ENCODE peak calls at places on chromosomes 6 and 20, in six cellular contexts. Q is H1, D is endothelial cell of umbilical vein, R is HL-60, Z is GM23338, C is spleen. J is an unnamed sample.

GRCh38 chr6:107866606-107867301 is 42.6 kb upstream of the SCML4 start:
- DNase-seq in Q (no peak), D (peak), R (peak), Z (peak), C (no peak), J (no peak)

GRCh38 chr20:11267131-11267761 is 593.4 kb upstream of the JAG1 start:
- DNase-seq in Q (peak), D (peak), R (no peak), Z (peak), C (no peak), J (peak)

GRCh38 chr6:125453516-125453915 is 151.7 kb upstream of the HDDC2 start:
- DNase-seq in Q (no peak), D (no peak), R (no peak), Z (peak), C (no peak), J (no peak)

GRCh38 chr20:2224246-2224645 is 71.6 kb upstream of the TGM3 start:
- DNase-seq in Q (no peak), D (no peak), R (no peak), Z (no peak), C (no peak), J (no peak)

GRCh38 chr6:44188819-44189218 is 27.9 kb upstream of the MYMX start:
- DNase-seq in Q (no peak), D (no peak), R (no peak), Z (no peak), C (no peak), J (no peak)

GRCh38 chr6:22940571-22941290 is 371.4 kb downstream of the HDGFL1 start:
- DNase-seq in Q (no peak), D (no peak), R (no peak), Z (no peak), C (no peak), J (no peak)

GRCh38 chr20:1281279-1282057 is 15.4 kb downstream of the SNPH start:
- DNase-seq in Q (no peak), D (no peak), R (no peak), Z (no peak), C (no peak), J (no peak)

GRCh38 chr6:106560966-106561740 is 68.1 kb downstream of the RTN4IP1 start:
- DNase-seq in Q (no peak), D (no peak), R (no peak), Z (no peak), C (no peak), J (no peak)

GRCh38 chr6:41072836-41073202 is at the start of gene NFYA:
- DNase-seq in Q (no peak), D (peak), R (no peak), Z (peak), C (no peak), J (peak)
- TF ChIP-seq POLR2AphosphoS5 in Q (no peak), D (no peak), R (no peak), Z (peak), C (peak), J (no peak)

DNA sequence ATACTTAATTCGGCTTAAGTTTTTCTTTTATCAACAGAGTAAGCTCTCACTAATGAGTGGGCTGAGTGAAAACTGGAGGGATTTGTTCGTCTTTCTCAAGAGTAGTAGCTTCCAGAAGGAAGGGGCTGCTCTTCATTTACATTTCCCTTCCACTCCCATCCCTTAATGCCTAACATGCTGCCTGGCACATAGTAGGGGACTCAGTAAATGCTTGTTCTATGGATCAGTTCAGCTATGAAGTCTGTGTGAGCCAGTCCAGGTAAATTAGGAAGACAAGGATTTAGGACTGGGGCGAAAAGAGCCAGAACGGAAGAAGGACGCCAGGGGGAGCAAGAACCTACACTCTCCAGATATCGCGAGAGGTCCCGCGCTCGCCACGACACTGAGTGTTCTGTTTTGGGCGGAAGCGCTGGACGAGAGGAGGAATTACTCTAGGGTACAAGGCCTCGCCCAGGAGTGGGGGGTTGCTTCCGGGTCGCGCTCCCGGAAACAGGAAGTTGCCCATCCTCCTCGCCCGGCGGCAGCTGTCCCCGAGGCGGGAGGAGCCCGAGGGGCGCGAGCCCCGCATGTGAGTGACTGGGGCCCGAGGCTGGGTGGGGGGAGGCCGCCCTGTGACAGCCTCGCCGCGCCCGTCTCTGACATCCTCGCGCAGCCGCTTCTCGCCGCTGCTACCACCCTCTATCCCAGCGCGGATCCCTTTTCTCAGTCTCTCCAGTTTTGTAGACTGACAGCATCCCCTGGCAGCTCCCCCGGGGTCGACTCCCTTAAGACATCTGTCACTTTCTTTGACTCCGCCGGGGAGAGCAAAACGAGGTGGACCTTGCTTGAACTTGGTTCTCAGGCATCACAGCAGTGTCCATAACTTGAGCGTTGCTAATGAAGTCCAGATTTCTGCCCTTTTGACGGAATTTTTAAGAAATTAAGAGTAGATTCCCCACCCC is at the start of gene C6orf89:
- DNase-seq in Q (peak), D (peak), R (peak), Z (peak), C (peak), J (peak)
- TF ChIP-seq POLR2AphosphoS5 in Q (no peak), D (peak), R (peak), Z (peak), C (peak), J (peak)

GRCh38 chr20:58969439-58969838 is 11.6 kb upstream of the NELFCD start:
- DNase-seq in Q (no peak), D (no peak), R (no peak), Z (no peak), C (no peak), J (no peak)
- TF ChIP-seq POLR2AphosphoS5 in Q (no peak), D (no peak), R (no peak), Z (no peak), C (no peak), J (no peak)

GRCh38 chr20:61753987-61754956 is 311.4 kb downstream of the TAF4 start:
- DNase-seq in Q (no peak), D (no peak), R (no peak), Z (no peak), C (peak), J (no peak)
- TF ChIP-seq POLR2AphosphoS5 in Q (no peak), D (no peak), R (no peak), Z (no peak), C (no peak), J (no peak)

GRCh38 chr6:49966823-49967222 is 2.6 kb downstream of the DEFB113 start:
- DNase-seq in Q (no peak), D (no peak), R (no peak), Z (no peak), C (no peak), J (no peak)
- TF ChIP-seq POLR2AphosphoS5 in Q (no peak), D (no peak), R (no peak), Z (no peak), C (no peak), J (no peak)

GRCh38 chr6:37705239-37706051 is 7.8 kb upstream of the MDGA1 start:
- DNase-seq in Q (peak), D (peak), R (peak), Z (peak), C (peak), J (peak)
- TF ChIP-seq POLR2AphosphoS5 in Q (no peak), D (no peak), R (no peak), Z (peak), C (peak), J (no peak)